ENCODE peak calls at places on chromosomes 4 and X, in six cellular contexts. W is endothelial cell, J is kidney epithelial cell, K is upper lobe of left lung, V is endothelial cell of umbilical vein, F is left ventricle myocardium inferior. H is an unnamed sample.

GRCh38 chr4:40245794-40246546 is 49.1 kb downstream of the RHOH start:
- DNase-seq in J (no peak), K (no peak), F (no peak), W (no peak), V (no peak), H (no peak)

GRCh38 chr4:54098375-54098774 is 1.6 kb upstream of the GSX2 start:
- DNase-seq in J (no peak), V (no peak), F (no peak), W (no peak), K (no peak), H (no peak)

GRCh38 chr4:155248002-155248896 is 39.8 kb downstream of the NPY2R start:
- DNase-seq in J (peak; percentile 1), F (no peak), V (no peak), K (no peak), W (no peak), H (no peak)

GRCh38 chr4:19739101-19739651 is 512.5 kb upstream of the SLIT2 start:
- DNase-seq in V (peak; percentile 96), K (no peak), W (no peak), F (no peak), J (peak; percentile 90), H (no peak)

GRCh38 chr4:25500626-25501318 is 123.7 kb downstream of the ANAPC4 start:
- DNase-seq in W (no peak), J (no peak), V (no peak), K (no peak), F (no peak), H (no peak)

GRCh38 chrX:19182785-19183184 is 60.5 kb upstream of the ADGRG2 start:
- DNase-seq in V (no peak), W (no peak), J (no peak), F (no peak), K (no peak), H (no peak)

GRCh38 chrX:153645921-153646481 is 1.0 kb upstream of the DUSP9 start:
- DNase-seq in J (no peak), W (no peak), F (no peak), K (no peak), V (no peak), H (no peak)

GRCh38 chrX:55340896-55341433 is 76.2 kb upstream of the PAGE3 start:
- DNase-seq in W (no peak), K (no peak), J (no peak), F (no peak), V (no peak), H (no peak)

GRCh38 chr4:153362184-153362583 is 17.7 kb downstream of the MND1 start:
- DNase-seq in V (no peak), F (no peak), W (no peak), K (no peak), J (peak; percentile 31), H (no peak)

GRCh38 chr4:185912779-185913178 is 100.8 kb upstream of the SORBS2 start:
- DNase-seq in K (no peak), F (no peak), V (peak; percentile 7), W (no peak), J (no peak), H (no peak)

GRCh38 chr4:145863191-145863590 is 75.4 kb downstream of the ZNF827 start:
- DNase-seq in W (no peak), J (no peak), V (no peak), K (no peak), F (no peak), H (no peak)

GRCh38 chr4:15506464-15506863 is 36.8 kb downstream of the CC2D2A start:
- DNase-seq in V (peak; percentile 56), J (peak; percentile 35), F (no peak), W (no peak), K (no peak), H (no peak)

GRCh38 chrX:319579-320125 is 1.1 kb upstream of the GTPBP6 start:
- DNase-seq in J (no peak), F (peak; percentile 34), W (peak; percentile 18), K (peak; percentile 89), V (no peak), H (peak; percentile 33)

GRCh38 chr4:173466101-173466500 is 63.9 kb downstream of the HAND2 start:
- DNase-seq in V (no peak), W (no peak), K (no peak), J (no peak), F (no peak), H (no peak)

GRCh38 chrX:23752740-23753435 is 9.8 kb upstream of the ACOT9 start:
- DNase-seq in K (no peak), V (peak; percentile 68), J (no peak), F (no peak), W (no peak), H (no peak)

GRCh38 chrX:97027384-97027922 is 143.7 kb downstream of the RPA4 start:
- DNase-seq in J (no peak), W (no peak), F (no peak), K (no peak), V (no peak), H (no peak)

GRCh38 chrX:136961594-136962135 is 72.1 kb downstream of the GPR101 start:
- DNase-seq in J (no peak), F (no peak), W (no peak), V (no peak), K (no peak), H (no peak)

GRCh38 chr4:77104405-77105292 is 28.9 kb upstream of the CCNI start:
- DNase-seq in V (no peak), F (peak; percentile 64), W (no peak), J (no peak), K (no peak), H (no peak)

GRCh38 chr4:139555705-139556070 is 331 bp downstream of the SETD7 start:
- DNase-seq in J (no peak), W (no peak), V (no peak), K (peak; percentile 92), F (peak; percentile 57), H (no peak)

GRCh38 chr4:107449611-107450369 is 270.2 kb downstream of the PAPSS1 start:
- DNase-seq in F (no peak), K (no peak), W (no peak), V (peak; percentile 41), J (no peak), H (no peak)

GRCh38 chrX:9501362-9501761 is 36.5 kb downstream of the TBL1X start:
- DNase-seq in W (peak; percentile 8), F (no peak), V (no peak), K (no peak), J (no peak), H (no peak)

GRCh38 chrX:1416327-1416784 is 24.4 kb upstream of the SLC25A6 start:
- DNase-seq in V (no peak), K (no peak), J (no peak), W (no peak), F (no peak), H (no peak)

GRCh38 chr4:82429728-82430192 is 502 bp downstream of the HNRNPDL start:
- DNase-seq in V (no peak), K (peak; percentile 95), F (no peak), J (no peak), W (no peak), H (no peak)

GRCh38 chr4:185833055-185833598 is 21.1 kb upstream of the SORBS2 start:
- DNase-seq in V (peak; percentile 92), K (no peak), J (peak; percentile 92), F (no peak), W (no peak), H (no peak)

GRCh38 chr4:114136067-114136466 is 156.6 kb upstream of the ARSJ start:
- DNase-seq in K (no peak), W (no peak), V (peak; percentile 46), F (no peak), J (no peak), H (no peak)

DNA sequence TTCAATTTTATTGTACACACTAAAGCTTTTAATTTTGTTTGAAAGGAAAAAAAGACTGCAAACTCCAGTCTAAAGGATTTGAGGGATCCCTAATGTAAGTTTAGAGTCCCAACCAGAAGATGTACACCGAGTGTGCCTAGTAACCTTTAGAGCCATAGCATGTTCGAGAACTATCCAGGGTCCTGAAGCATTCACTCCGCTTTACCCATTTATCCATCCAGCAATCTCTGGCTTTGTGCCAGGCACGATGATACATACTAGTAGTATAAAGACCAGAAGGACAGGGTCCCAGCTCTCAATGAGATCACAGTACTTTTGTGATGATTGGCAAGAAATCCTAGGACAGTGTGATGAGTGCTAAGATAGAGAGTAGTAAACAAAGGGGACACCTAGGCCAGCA is 168.7 kb downstream of the STK32B start:
- DNase-seq in J (no peak), V (peak; percentile 4), W (no peak), K (no peak), F (no peak), H (no peak)
- TF ChIP-seq CTCF in J (no peak), V (no peak), W (no peak), K (no peak), F (no peak), H (no peak)

GRCh38 chr4:184568770-184569169 is 80.5 kb downstream of the CASP3 start:
- DNase-seq in W (no peak), F (no peak), V (peak; percentile 84), J (no peak), K (no peak), H (no peak)

GRCh38 chr4:184574861-184575260 is 74.4 kb downstream of the CASP3 start:
- DNase-seq in W (no peak), K (no peak), J (no peak), F (no peak), V (peak; percentile 96), H (no peak)

GRCh38 chr4:184575306-184575705 is 73.9 kb downstream of the CASP3 start:
- DNase-seq in K (no peak), F (no peak), V (peak; percentile 13), J (no peak), W (no peak), H (no peak)

GRCh38 chr4:184573701-184574100 is 75.5 kb downstream of the CASP3 start:
- DNase-seq in J (no peak), K (no peak), W (no peak), F (no peak), V (peak; percentile 89), H (no peak)
- TF ChIP-seq CTCF in J (no peak), K (no peak), W (no peak), F (no peak), V (no peak), H (no peak)

DNA sequence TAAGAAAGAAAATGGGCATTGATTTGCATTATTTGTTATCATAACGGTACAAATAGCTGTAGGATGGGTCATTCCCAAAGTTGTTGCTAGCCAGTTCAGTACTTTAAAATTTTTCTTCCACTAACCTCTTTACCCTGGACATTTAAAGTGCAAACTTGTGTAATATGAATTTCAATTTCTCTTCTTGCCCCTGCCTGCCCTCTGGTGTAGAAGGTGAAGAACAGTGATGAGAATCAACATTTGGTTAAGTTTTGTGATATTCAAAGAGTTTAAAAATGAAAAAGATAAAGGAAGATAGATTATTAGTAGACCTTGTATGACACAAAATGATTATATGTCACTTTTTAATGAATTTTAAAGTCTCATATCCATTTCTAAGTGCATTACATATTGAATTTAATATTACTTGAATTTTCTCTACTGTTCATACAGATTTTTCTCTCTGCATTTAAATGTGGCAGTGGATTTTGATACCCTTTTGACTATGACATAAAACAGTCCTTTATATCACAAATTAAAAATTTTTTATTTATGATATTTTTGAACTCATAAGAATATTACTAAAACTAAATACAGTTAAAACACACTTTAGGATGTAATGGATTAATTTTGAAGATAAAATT is 337.7 kb downstream of the BMPR1B start:
- DNase-seq in F (no peak), K (no peak), W (peak; percentile 15), J (no peak), V (peak; percentile 58), H (no peak)
- TF ChIP-seq CTCF in F (peak; percentile 63), K (peak; percentile 47), W (peak; percentile 23), J (peak; percentile 62), V (peak; percentile 35), H (no peak)

DNA sequence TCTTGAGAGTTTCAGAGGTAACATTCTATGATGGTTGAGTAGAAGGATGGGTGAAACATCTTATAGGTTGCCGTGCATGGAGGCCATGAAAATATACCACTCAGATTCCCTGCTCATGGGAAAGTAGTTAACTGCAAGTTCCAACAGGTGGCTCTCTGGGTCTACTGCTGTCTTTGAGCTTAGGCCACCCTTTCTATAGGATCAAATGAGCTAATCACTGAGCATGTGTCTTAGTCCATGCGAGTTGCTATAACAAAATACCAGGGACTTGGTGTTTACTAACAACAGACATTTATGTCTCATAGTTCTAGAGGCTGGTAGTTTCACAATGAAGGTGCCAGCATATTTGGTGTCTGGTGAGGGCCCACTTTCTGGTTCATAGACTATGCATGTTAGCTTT is 144.8 kb upstream of the UNC5C start:
- DNase-seq in J (no peak), W (no peak), V (peak; percentile 36), F (no peak), K (no peak), H (no peak)
- TF ChIP-seq CTCF in J (peak; percentile 46), W (no peak), V (peak; percentile 16), F (peak; percentile 35), K (no peak), H (no peak)